ENCODE peak calls at places on chromosomes 16 and 17, in nine cellular contexts. I is stimulated activated CD4-positive, alpha-beta T cell treated with anti-CD3 and anti-CD28 coated beads, Interleukin-1b, Interleukin-23, amount 100 ng/mL, for 1 hour; P is NCI-H2081; S is naive thymus-derived CD8-positive, alpha-beta T cell; Q is NK-92 treated with Interleukin-12 subunit alpha and Interleukin-12 subunit beta, amount 100 ng/mL, for 24 hours; F is Right ventricle myocardium superior; O is ELF-1; N is neural crest cell; Y is thoracic aorta. M is an unnamed sample.

GRCh38 chr17:43851744-43852143 is 4.8 kb downstream of the CD300LG start:
- DNase-seq in F (no peak), O (no peak), Q (no peak), S (no peak), Y (no peak), N (no peak), P (no peak), I (no peak), M (no peak)

GRCh38 chr17:17938388-17939107 is 33.7 kb downstream of the TOM1L2 start:
- DNase-seq in F (no peak), Q (no peak), I (no peak), O (no peak), N (no peak), P (no peak), Y (no peak), S (no peak), M (no peak)

GRCh38 chr17:2398188-2398587 is 2.7 kb downstream of the MNT start:
- DNase-seq in F (no peak), Q (no peak), O (peak), S (no peak), P (no peak), I (no peak), Y (no peak), N (no peak), M (no peak)

GRCh38 chr16:57574646-57575467 is 32.4 kb downstream of the ADGRG5 start:
- DNase-seq in S (no peak), P (no peak), Y (no peak), O (no peak), N (no peak), F (no peak), Q (no peak), I (no peak), M (no peak)

GRCh38 chr17:35540589-35541404 is 3.3 kb upstream of the SLFN12L start:
- DNase-seq in P (no peak), O (no peak), Y (no peak), I (no peak), S (no peak), F (peak), Q (peak), N (no peak), M (no peak)

GRCh38 chr17:82859431-82860403 is 19.9 kb upstream of the ZNF750 start:
- DNase-seq in P (peak), Q (no peak), I (no peak), S (peak), O (peak), N (peak), Y (no peak), F (peak), M (no peak)

GRCh38 chr17:54754560-54754959 is 146.1 kb upstream of the TOM1L1 start:
- DNase-seq in P (peak), F (peak), Y (no peak), Q (no peak), N (no peak), O (peak), S (no peak), I (no peak), M (no peak)

GRCh38 chr17:30701498-30701989 is 122.9 kb downstream of the CRLF3 start:
- DNase-seq in F (no peak), Y (no peak), O (no peak), I (no peak), P (no peak), N (no peak), Q (no peak), S (no peak), M (no peak)

GRCh38 chr17:17506181-17506741 is 10.1 kb upstream of the RASD1 start:
- DNase-seq in I (no peak), Q (no peak), S (no peak), P (no peak), N (no peak), O (no peak), F (peak), Y (no peak), M (no peak)

GRCh38 chr17:59838196-59838911 is 54.4 kb downstream of the TUBD1 start:
- DNase-seq in O (no peak), Y (no peak), I (no peak), N (no peak), F (no peak), Q (no peak), S (no peak), P (peak), M (no peak)

GRCh38 chr16:73023752-73024570 is 24.0 kb downstream of the ZFHX3 start:
- DNase-seq in I (no peak), O (no peak), P (no peak), S (no peak), F (no peak), Q (no peak), N (no peak), Y (no peak), M (no peak)

GRCh38 chr16:7505495-7505894 is 172.8 kb downstream of the RBFOX1 start:
- DNase-seq in P (no peak), I (no peak), Y (no peak), O (no peak), S (no peak), Q (no peak), F (no peak), N (no peak), M (no peak)

GRCh38 chr16:89965447-89966225 is 17.1 kb downstream of the DEF8 start:
- DNase-seq in S (no peak), N (no peak), I (no peak), Q (no peak), O (no peak), Y (no peak), P (no peak), F (no peak), M (no peak)

GRCh38 chr17:68053237-68054030 is 17.9 kb downstream of the KPNA2 start:
- DNase-seq in Q (no peak), Y (no peak), I (no peak), F (peak), S (no peak), P (no peak), O (no peak), N (no peak), M (no peak)

GRCh38 chr17:17679243-17679642 is 2.0 kb upstream of the RAI1 start:
- DNase-seq in S (no peak), I (no peak), Q (no peak), N (no peak), F (no peak), O (no peak), P (no peak), Y (no peak), M (no peak)

GRCh38 chr16:31064882-31065461 is 9.1 kb downstream of the ZNF668 start:
- DNase-seq in Q (no peak), F (peak), S (no peak), P (no peak), N (no peak), I (no peak), O (peak), Y (no peak), M (no peak)

GRCh38 chr16:4653981-4654380 is 29.4 kb downstream of the MGRN1 start:
- DNase-seq in F (no peak), I (no peak), N (no peak), O (no peak), Y (no peak), S (no peak), P (peak), Q (no peak), M (no peak)

GRCh38 chr17:6506679-6507231 is 49.6 kb downstream of the PITPNM3 start:
- DNase-seq in Y (no peak), S (no peak), O (no peak), P (no peak), I (no peak), N (no peak), F (no peak), Q (no peak), M (no peak)

GRCh38 chr17:81888105-81888987 is 3.0 kb downstream of the ALYREF start:
- DNase-seq in P (no peak), Q (no peak), I (no peak), F (no peak), S (no peak), N (no peak), Y (no peak), O (no peak), M (no peak)

GRCh38 chr16:80500116-80500859 is 40.5 kb upstream of the DYNLRB2 start:
- DNase-seq in N (no peak), S (no peak), Q (no peak), P (no peak), I (no peak), Y (no peak), O (no peak), F (no peak), M (no peak)

GRCh38 chr17:9239260-9239820 is 218.0 kb downstream of the NTN1 start:
- DNase-seq in P (no peak), S (no peak), Q (no peak), Y (no peak), I (no peak), F (no peak), N (no peak), O (no peak), M (no peak)

GRCh38 chr16:61575617-61576016 is 460.6 kb downstream of the CDH8 start:
- DNase-seq in N (no peak), P (no peak), I (no peak), F (no peak), Q (no peak), Y (no peak), O (no peak), S (no peak), M (no peak)

GRCh38 chr17:21376835-21377690 is 906 bp downstream of the KCNJ12 start:
- DNase-seq in I (no peak), Y (no peak), N (no peak), Q (no peak), S (no peak), P (no peak), F (peak), O (peak), M (no peak)

GRCh38 chr17:21193031-21193430 is 20.9 kb downstream of the TMEM11 start:
- DNase-seq in Q (no peak), N (no peak), I (no peak), O (no peak), S (no peak), Y (no peak), P (peak), F (no peak), M (no peak)

GRCh38 chr16:5036228-5037156 is 2.8 kb upstream of the NAGPA start:
- DNase-seq in O (no peak), I (no peak), P (no peak), Y (no peak), S (no peak), N (no peak), Q (no peak), F (peak), M (no peak)

GRCh38 chr17:12789075-12789975 is at the start of gene ARHGAP44:
- DNase-seq in I (no peak), O (peak), F (peak), N (peak), P (peak), Q (no peak), S (no peak), Y (no peak), M (no peak)

GRCh38 chr17:82582208-82582607 is 62.7 kb downstream of the FOXK2 start:
- DNase-seq in S (no peak), O (no peak), Y (no peak), F (no peak), N (no peak), Q (no peak), I (no peak), P (no peak), M (no peak)

GRCh38 chr17:63249256-63250006 is 196.7 kb downstream of the CYB561 start:
- DNase-seq in Q (no peak), S (no peak), Y (no peak), F (no peak), P (peak), N (no peak), I (no peak), O (no peak), M (no peak)

GRCh38 chr16:62408760-62409159 is 372.5 kb upstream of the CDH8 start:
- DNase-seq in Q (no peak), I (no peak), Y (no peak), O (peak), F (no peak), P (no peak), N (no peak), S (no peak), M (no peak)

GRCh38 chr16:2039286-2040030 is 8.2 kb downstream of the NTHL1 start:
- DNase-seq in S (no peak), N (no peak), O (no peak), P (peak), I (no peak), Y (no peak), Q (no peak), F (peak), M (no peak)

GRCh38 chr16:18788828-18789514 is 1.2 kb downstream of the RPS15A start:
- DNase-seq in Q (no peak), N (no peak), P (peak), Y (no peak), I (no peak), O (no peak), S (no peak), F (no peak), M (no peak)

GRCh38 chr17:8384801-8385335 is 1.9 kb upstream of the RPL26 start:
- DNase-seq in Q (no peak), N (no peak), O (peak), F (no peak), S (no peak), I (no peak), P (no peak), Y (no peak), M (no peak)

GRCh38 chr16:85563515-85564276 is 49.4 kb upstream of the GSE1 start:
- DNase-seq in O (no peak), P (no peak), F (peak), Y (no peak), N (no peak), Q (no peak), S (no peak), I (no peak), M (no peak)

GRCh38 chr16:77652399-77652798 is 69.9 kb upstream of the NUDT7 start:
- DNase-seq in O (no peak), I (no peak), S (no peak), Q (no peak), N (no peak), P (no peak), F (no peak), Y (no peak), M (no peak)

GRCh38 chr17:49496183-49496865 is 1.2 kb downstream of the NGFR start:
- DNase-seq in I (peak), Y (peak), F (peak), N (peak), P (peak), O (peak), S (peak), Q (no peak), M (no peak)

GRCh38 chr17:70405492-70406220 is 236.3 kb downstream of the KCNJ2 start:
- DNase-seq in I (no peak), Y (no peak), F (no peak), P (no peak), O (no peak), N (no peak), S (no peak), Q (no peak), M (peak)

GRCh38 chr17:74539281-74539820 is 6.6 kb downstream of the CD300C start:
- DNase-seq in S (no peak), Y (no peak), Q (no peak), N (no peak), O (no peak), I (no peak), P (no peak), F (no peak), M (no peak)